ENCODE peak calls at places on chromosomes 16 and 17, in six cellular contexts. H is H1, Y is IMR-90, W is mesenchymal stem cell, S is H9, G is trophoblast cell. D is an unnamed sample.
A peak's percentile ranks its signal among the peaks of the same experiment; 100 is the strongest.

GRCh38 chr16:71627631-71628236 is 1.8 kb downstream of the MARVELD3 start:
- DNase-seq in H (no peak), Y (no peak), W (no peak), S (no peak), G (no peak), D (no peak)

GRCh38 chr16:17515421-17516210 is 44.9 kb upstream of the XYLT1 start:
- DNase-seq in H (no peak), Y (peak; percentile 89), W (no peak), S (no peak), G (peak; percentile 90), D (no peak)

GRCh38 chr16:49664221-49665215 is 191.4 kb downstream of the ZNF423 start:
- DNase-seq in H (no peak), Y (no peak), W (no peak), S (no peak), G (no peak), D (no peak)

GRCh38 chr16:69845181-69845580 is 83.0 kb downstream of the WWP2 start:
- DNase-seq in H (no peak), Y (peak; percentile 45), W (no peak), S (no peak), G (no peak), D (no peak)

GRCh38 chr17:43840814-43841213 is 6.2 kb upstream of the CD300LG start:
- DNase-seq in H (no peak), Y (peak; percentile 16), W (peak; percentile 42), S (no peak), G (no peak), D (no peak)

GRCh38 chr16:23293016-23293415 is 9.1 kb upstream of the SCNN1B start:
- DNase-seq in H (no peak), Y (no peak), W (no peak), S (no peak), G (no peak), D (no peak)

GRCh38 chr16:9610727-9611126 is 519.3 kb downstream of the HAPSTR1 start:
- DNase-seq in H (no peak), Y (no peak), W (no peak), S (no peak), G (peak; percentile 34), D (no peak)

GRCh38 chr16:30120340-30121105 is 2.5 kb downstream of the MAPK3 start:
- DNase-seq in H (no peak), Y (no peak), W (no peak), S (no peak), G (no peak), D (no peak)

GRCh38 chr17:60554377-60554788 is 28.3 kb upstream of the APPBP2 start:
- DNase-seq in H (no peak), Y (peak; percentile 85), W (peak; percentile 79), S (no peak), G (no peak), D (no peak)

GRCh38 chr17:48054238-48055185 is 6.4 kb downstream of the NFE2L1 start:
- DNase-seq in H (peak; percentile 98), Y (peak; percentile 60), W (peak; percentile 93), S (peak; percentile 100), G (peak; percentile 26), D (peak; percentile 93)

GRCh38 chr17:45116434-45117016 is 15.8 kb downstream of the PLCD3 start:
- DNase-seq in H (no peak), Y (no peak), W (no peak), S (no peak), G (no peak), D (no peak)

GRCh38 chr16:71537643-71538042 is 11.4 kb downstream of the CHST4 start:
- DNase-seq in H (no peak), Y (peak; percentile 41), W (peak; percentile 24), S (peak; percentile 62), G (peak; percentile 71), D (no peak)

GRCh38 chr17:39002991-39003715 is 36.0 kb upstream of the FBXO47 start:
- DNase-seq in H (no peak), Y (no peak), W (no peak), S (no peak), G (no peak), D (no peak)

GRCh38 chr16:12471383-12471782 is 332.3 kb downstream of the CPPED1 start:
- DNase-seq in H (no peak), Y (no peak), W (no peak), S (no peak), G (no peak), D (no peak)

GRCh38 chr16:14378684-14379467 is 251.2 kb downstream of the PARN start:
- DNase-seq in H (no peak), Y (peak; percentile 58), W (no peak), S (no peak), G (peak; percentile 76), D (no peak)

GRCh38 chr17:62712011-62712615 is 84.6 kb downstream of the MRC2 start:
- DNase-seq in H (no peak), Y (no peak), W (no peak), S (peak; percentile 24), G (no peak), D (no peak)

GRCh38 chr17:44223574-44224046 is 4.1 kb upstream of the UBTF start:
- DNase-seq in H (no peak), Y (peak; percentile 65), W (no peak), S (no peak), G (no peak), D (no peak)

GRCh38 chr16:57893559-57894389 is 77.2 kb downstream of the CNGB1 start:
- DNase-seq in H (no peak), Y (peak; percentile 91), W (peak; percentile 79), S (no peak), G (peak; percentile 79), D (no peak)

GRCh38 chr16:28495795-28496749 is 1.6 kb downstream of the APOBR start:
- DNase-seq in H (no peak), Y (no peak), W (no peak), S (no peak), G (no peak), D (no peak)

GRCh38 chr16:28491970-28492474 is at the start of gene CLN3:
- DNase-seq in H (peak; percentile 77), Y (peak; percentile 94), W (peak; percentile 96), S (peak; percentile 95), G (peak; percentile 87), D (peak; percentile 84)

GRCh38 chr16:28492511-28492910 is 637 bp upstream of the CLN3 start:
- DNase-seq in H (no peak), Y (no peak), W (no peak), S (no peak), G (no peak), D (no peak)

GRCh38 chr16:28495098-28495793 is 803 bp downstream of the APOBR start:
- DNase-seq in H (no peak), Y (no peak), W (no peak), S (no peak), G (no peak), D (no peak)

DNA sequence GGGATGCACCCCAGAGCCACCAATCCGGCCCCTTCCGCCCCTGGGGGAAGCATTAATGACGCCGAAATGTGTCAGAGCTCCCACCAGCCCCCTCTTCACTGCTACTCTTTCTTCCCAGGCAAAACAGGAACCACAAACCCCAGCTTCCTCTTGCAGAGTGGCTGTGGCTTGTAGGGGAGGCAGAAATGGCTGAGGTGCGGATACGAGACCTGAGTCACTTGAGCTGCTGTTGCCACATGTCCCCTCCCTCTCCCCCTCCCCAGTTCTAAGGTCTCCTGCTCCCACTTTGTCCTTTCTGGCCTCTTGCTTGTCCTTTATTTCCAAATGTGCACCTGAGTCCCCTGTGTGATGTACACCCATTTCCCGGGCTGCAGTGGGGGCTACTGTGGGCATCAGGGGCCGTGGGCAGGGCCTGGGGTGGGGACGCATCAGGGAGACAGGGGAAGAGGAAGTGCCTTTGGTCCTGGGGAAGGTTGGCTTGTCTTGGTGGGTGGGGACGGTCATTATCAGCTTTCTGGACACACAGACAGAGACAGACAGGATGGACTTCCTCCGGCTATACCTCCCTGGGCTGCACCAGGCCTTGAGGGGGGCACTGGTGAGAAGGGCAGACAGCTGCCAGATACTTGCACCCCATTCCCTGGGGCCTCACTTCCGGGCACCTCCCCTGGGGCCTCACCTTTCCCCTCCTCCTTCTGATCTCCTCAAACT is at the start of gene APOBR:
- DNase-seq in H (no peak), Y (no peak), W (no peak), S (no peak), G (no peak), D (no peak)
- H2AFZ ChIP-seq in H (no peak within 1 kb of the TSS), Y (peak within 1 kb of the TSS; percentile 69), W (peak within 1 kb of the TSS; percentile 30), S (no peak within 1 kb of the TSS), G (no peak within 1 kb of the TSS), D (peak within 1 kb of the TSS; percentile 82)

DNA sequence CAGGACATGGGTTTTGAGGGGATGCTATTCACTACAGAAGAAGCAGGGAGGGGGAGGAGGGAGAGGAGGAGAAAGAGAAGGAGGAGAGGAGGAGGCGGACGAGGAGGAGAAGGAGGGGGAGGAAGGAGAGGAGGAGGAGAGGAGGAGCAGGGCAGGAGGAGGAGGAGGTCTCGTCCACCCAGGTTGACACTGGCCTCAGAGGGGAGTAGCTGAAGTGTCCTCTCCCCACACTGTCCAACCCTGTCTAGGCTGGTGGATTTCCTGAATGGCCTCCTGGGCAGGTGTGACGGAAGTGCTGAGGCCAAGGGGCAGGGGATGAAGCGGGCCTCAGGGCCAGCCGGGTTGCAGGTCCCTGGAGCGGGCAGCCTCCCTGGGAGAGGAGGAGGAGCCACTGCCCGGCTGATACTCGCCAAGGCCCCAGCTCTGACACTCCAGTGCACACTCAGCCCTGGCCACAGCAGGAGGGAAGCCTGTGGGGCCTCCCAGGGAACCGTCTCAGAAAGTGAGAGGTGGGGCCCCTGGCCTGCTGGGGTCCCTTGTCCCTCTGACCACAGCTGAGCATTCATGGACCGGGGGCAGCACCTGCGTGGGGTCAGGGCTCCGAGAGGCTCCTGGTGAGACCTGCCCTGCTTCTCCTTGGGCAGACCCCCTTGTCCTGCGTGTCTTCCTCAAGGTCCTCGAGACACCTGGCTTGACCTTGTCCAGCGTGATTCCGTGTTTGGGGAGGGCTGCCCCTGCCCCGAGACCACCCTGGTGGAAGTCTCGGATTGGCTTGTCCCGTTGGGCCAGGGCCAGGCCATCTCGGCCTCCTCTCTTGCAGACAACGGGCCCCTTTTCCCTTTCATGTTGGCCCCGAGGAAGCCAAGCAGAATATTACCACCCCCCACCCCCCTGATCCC is 200.6 kb upstream of the CIBAR2 start:
- DNase-seq in H (no peak), Y (no peak), W (peak; percentile 76), S (no peak), G (peak; percentile 35), D (no peak)
- H2BK5ac ChIP-seq in H (peak overlapping the region; percentile 97), Y (no peak overlapping the region), W (peak overlapping the region; percentile 33), S (no peak overlapping the region), G (no peak overlapping the region), D (peak overlapping the region; percentile 83)

DNA sequence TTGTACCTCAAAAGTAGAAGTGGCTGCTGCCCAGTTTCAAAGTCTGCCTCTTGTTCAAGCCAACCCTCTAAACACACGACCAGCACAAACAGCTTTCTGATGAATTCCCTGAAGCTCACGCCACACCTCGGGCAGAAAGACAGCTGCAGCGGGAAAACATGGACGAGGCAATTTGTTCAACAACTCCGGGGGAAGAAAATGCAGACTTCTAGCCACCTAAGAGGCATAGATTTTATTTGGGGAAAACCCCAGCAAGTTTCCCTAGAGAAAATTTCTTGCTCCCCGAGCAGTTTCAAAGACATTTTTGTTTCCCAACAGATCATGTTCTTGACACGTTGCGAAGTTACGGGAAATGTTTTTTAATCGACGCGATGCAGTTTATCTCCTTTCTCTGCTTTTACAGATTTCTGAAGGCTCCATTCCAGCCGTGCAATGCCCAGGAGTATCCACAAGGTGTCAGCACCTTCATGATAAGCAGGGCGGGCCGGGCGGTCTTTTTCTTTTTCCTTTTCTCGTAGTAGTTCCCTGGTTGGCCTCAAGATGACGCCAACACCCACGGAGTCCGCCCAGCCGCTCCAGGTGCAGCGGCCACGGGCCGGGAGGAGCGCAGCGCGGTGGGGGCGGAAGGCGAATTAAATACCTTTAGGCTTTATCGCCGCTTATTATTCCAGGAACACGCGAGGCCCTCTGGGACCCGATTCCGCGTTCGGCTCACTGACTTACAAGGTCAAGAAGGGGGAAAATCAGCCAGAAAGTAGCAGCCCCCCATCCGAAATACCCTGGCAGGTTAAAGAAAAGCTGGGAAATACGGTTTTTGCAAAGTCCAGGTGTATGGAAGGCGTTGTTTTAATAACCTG is 2.9 kb upstream of the FOXC2 start:
- DNase-seq in H (no peak), Y (peak; percentile 89), W (peak; percentile 85), S (peak; percentile 86), G (peak; percentile 84), D (peak; percentile 90)
- H2AFZ ChIP-seq in H (peak overlapping the region; percentile 77), Y (peak overlapping the region; percentile 66), W (no peak overlapping the region), S (peak overlapping the region; percentile 63), G (no peak overlapping the region), D (peak overlapping the region; percentile 84)

GRCh38 chr17:77935121-77935571 is 23.4 kb upstream of the TNRC6C start:
- DNase-seq in H (no peak), Y (no peak), W (no peak), S (peak; percentile 31), G (no peak), D (no peak)
- H2BK5ac ChIP-seq in H (peak overlapping the region; percentile 41), Y (no peak overlapping the region), W (no peak overlapping the region), S (no peak overlapping the region), G (no peak overlapping the region), D (no peak overlapping the region)

D was measured in neuronal stem cell.